ENCODE peak calls at places on chromosomes 5 and 9, in four cellular contexts. T, I, D and W are unnamed samples.

GRCh38 chr5:102691434-102691833 is 63.7 kb upstream of the PAM start:
- DNase-seq in T (no peak), D (no peak), I (no peak), W (no peak)

GRCh38 chr5:147403659-147404640 is 105.9 kb downstream of the DPYSL3 start:
- DNase-seq in I (peak), D (peak), T (no peak), W (no peak)

GRCh38 chr5:177453852-177454396 is 7.3 kb downstream of the PRR7 start:
- DNase-seq in D (no peak), T (no peak), I (no peak), W (no peak)

GRCh38 chr9:127540664-127541041 is 71.4 kb upstream of the STXBP1 start:
- DNase-seq in T (peak), D (no peak), I (no peak), W (no peak)

GRCh38 chr9:73183917-73184861 is 32.5 kb downstream of the ANXA1 start:
- DNase-seq in I (peak), T (peak), D (no peak), W (peak)

GRCh38 chr5:139426222-139426885 is 13.0 kb downstream of the DNAJC18 start:
- DNase-seq in D (no peak), I (no peak), T (no peak), W (no peak)

GRCh38 chr5:164722702-164723101 is 1217.3 kb downstream of the MAT2B start:
- DNase-seq in T (no peak), D (no peak), I (no peak), W (no peak)

GRCh38 chr9:88072831-88073365 is 65.4 kb downstream of the SPATA31C2 start:
- DNase-seq in T (no peak), I (no peak), D (no peak), W (no peak)

GRCh38 chr5:135827965-135828792 is 6.3 kb upstream of the SLC25A48 start:
- DNase-seq in I (no peak), D (no peak), T (no peak), W (no peak)

GRCh38 chr5:82952326-82952725 is 124.9 kb downstream of the TMEM167A start:
- DNase-seq in D (no peak), I (no peak), T (no peak), W (no peak)

GRCh38 chr5:106543330-106543729 is 1127.4 kb downstream of the EFNA5 start:
- DNase-seq in I (no peak), D (no peak), T (no peak), W (no peak)

GRCh38 chr9:35605336-35606137 is 475 bp downstream of the TESK1 start:
- DNase-seq in D (no peak), I (no peak), T (peak), W (no peak)

GRCh38 chr5:1318659-1319251 is 23.9 kb upstream of the TERT start:
- DNase-seq in T (no peak), D (no peak), I (no peak), W (no peak)

DNA sequence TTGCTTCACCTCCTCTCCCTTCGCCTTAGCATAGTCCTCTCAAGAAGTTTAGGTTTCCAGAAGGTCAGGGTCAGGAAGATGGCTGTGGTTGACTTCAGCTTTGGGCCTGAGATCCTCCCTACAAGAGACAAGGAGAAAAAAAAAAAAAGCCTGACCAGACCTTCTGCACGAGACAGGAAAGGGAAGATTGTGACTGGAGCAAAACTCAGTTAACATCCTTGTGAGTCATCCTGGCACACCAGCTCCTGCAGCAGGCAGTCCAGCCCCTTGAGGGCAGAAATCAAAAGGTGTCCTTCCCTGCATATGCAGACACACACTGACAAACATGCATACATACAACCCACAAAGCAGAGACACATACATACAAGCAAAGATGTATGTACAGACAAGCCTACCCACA is 18.0 kb upstream of the ENHO start:
- DNase-seq in T (no peak), I (no peak), D (no peak), W (no peak)
- TF ChIP-seq ATF3 in T (no peak), I (no peak), D (no peak), W (no peak)

GRCh38 chr5:160116991-160117390 is 2.3 kb downstream of the PWWP2A start:
- DNase-seq in D (no peak), T (no peak), I (no peak), W (no peak)
- TF ChIP-seq SRF in D (no peak), T (no peak), I (no peak), W (no peak)

GRCh38 chr5:56612759-56613158 is 202.6 kb upstream of the MAP3K1 start:
- DNase-seq in D (no peak), I (no peak), T (no peak), W (no peak)

GRCh38 chr5:56616454-56617160 is 198.7 kb upstream of the MAP3K1 start:
- DNase-seq in T (no peak), I (no peak), D (no peak), W (no peak)

GRCh38 chr5:56617998-56618397 is 197.4 kb upstream of the MAP3K1 start:
- DNase-seq in I (no peak), D (no peak), T (no peak), W (no peak)

GRCh38 chr5:56612353-56612752 is 203.0 kb upstream of the MAP3K1 start:
- DNase-seq in D (no peak), T (no peak), I (no peak), W (no peak)

DNA sequence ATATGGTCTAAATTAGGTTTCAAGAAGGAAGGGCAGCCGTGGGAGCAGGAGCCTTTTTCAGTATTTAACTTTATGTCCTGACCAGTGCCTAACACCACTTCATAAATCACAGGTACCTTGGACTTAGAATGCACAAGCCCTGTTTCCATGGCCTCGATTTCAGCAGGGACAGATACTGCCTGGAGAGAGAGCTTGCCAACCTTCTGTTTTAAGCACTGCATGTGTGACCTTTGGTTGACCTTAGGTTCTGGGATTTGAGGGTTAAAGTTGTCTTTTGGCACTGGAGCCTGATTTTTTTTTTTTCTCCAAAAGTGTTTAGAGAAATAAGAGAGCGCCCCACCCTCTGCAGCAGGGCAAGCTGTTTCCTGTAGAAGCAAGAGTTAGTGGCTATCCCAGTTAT is 199.6 kb upstream of the MAP3K1 start:
- DNase-seq in D (no peak), T (no peak), I (no peak), W (no peak)
- TF ChIP-seq ATF3 in D (no peak), T (no peak), I (no peak), W (no peak)

DNA sequence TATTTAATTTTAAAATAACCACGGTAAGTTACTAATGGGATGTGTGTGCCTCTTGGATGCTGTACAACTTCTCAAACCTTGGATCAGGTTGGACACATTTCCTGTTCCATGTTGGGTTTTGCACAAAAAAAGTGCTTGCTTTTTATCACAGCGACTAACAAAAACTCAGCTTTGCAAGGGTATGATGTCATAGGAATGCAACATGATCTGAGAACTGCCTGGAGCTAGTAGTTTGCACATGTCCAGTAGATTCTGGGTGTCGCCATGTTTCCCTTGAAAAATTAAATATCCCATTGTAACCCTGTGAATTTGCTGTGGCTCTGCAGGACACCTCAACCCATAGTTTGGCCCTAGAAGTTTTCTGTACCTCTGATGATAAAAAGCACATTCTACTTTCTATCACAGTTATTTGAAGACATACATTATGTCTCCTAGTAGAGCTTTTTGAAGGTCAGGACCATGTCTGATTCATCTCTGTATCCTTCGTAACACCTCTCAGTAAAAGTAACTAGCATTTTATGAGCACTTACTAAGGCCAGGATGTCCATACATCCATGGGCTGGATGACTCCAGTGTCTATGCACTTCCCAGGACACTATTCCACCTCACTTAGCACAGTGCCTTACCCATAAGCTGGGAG is 11.5 kb upstream of the FRMPD1 start:
- DNase-seq in T (no peak), D (no peak), I (no peak), W (no peak)
- TF ChIP-seq SRF in T (no peak), D (no peak), I (no peak), W (no peak)

GRCh38 chr5:91383956-91384300 is 811 bp upstream of the ARRDC3 start:
- DNase-seq in T (no peak), I (no peak), D (peak), W (peak)

GRCh38 chr5:91383027-91383955 is at the start of gene ARRDC3:
- DNase-seq in T (peak), I (peak), D (peak), W (peak)

GRCh38 chr5:91381774-91382492 is 1.2 kb downstream of the ARRDC3 start:
- DNase-seq in I (peak), D (peak), T (peak), W (peak)

GRCh38 chr5:91381134-91381773 is 1.9 kb downstream of the ARRDC3 start:
- DNase-seq in T (no peak), I (no peak), D (no peak), W (no peak)

DNA sequence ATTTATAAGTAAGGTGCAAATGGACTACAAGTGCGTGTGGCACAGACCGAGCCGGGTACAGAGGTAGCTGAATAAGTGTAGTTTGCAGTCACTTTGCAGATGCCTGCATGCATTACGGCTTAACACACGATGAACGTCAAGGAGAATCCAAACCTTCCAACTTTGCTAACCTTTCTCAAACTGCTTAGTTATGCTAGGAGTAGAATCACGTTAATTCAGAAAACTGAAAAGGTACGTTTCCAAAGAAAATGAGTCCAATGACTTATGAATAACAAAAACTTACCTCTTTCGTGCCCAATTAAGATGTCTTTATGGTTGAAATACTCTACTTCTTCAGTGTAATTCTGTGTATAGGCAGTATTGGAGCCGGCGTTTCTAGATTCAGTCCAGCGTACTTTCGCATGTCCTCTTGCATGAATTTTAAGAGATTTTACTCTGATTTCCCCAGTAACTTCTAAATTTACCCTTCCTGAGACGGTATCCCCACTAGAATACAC is 539 bp downstream of the ARRDC3 start:
- DNase-seq in D (peak), I (no peak), T (no peak), W (peak)
- TF ChIP-seq ATF3 in D (no peak), I (no peak), T (no peak), W (no peak)

GRCh38 chr9:121230231-121230630 is 28.6 kb upstream of the RAB14 start:
- DNase-seq in D (no peak), I (no peak), T (no peak), W (no peak)

GRCh38 chr9:121239071-121239470 is 28.9 kb upstream of the GSN start:
- DNase-seq in T (no peak), I (no peak), D (no peak), W (no peak)

GRCh38 chr9:121239851-121240250 is 28.1 kb upstream of the GSN start:
- DNase-seq in D (no peak), I (no peak), T (no peak), W (no peak)

GRCh38 chr9:121235512-121235911 is 32.5 kb upstream of the GSN start:
- DNase-seq in I (no peak), D (no peak), T (peak), W (no peak)

GRCh38 chr9:121233906-121234901 is 32.5 kb upstream of the RAB14 start:
- DNase-seq in I (no peak), T (peak), D (no peak), W (no peak)
- TF ChIP-seq SRF in I (no peak), T (no peak), D (no peak), W (no peak)

GRCh38 chr5:111859031-111859430 is 102.0 kb upstream of the NREP start:
- DNase-seq in I (no peak), D (no peak), T (no peak), W (no peak)
- TF ChIP-seq ATF3 in I (no peak), D (no peak), T (no peak), W (no peak)

DNA sequence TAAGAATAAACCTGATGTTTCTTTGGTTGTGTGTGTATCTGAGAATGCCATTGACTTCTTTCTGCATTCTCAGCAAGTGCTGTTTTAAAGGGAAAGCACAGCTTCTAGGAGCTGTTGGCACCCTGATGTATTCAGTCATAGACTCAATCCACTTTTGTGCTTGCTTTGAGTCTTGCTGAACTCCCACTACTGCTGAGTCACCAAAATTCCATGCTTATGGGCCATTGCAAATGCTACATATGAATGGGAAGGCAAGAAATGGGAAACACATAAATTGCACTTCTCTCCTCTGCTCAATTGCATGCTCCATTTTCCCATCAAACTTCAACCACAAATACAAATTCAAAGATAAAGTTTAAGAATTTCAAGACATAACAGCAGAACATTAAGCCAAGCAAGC is 9.8 kb upstream of the FTMT start:
- DNase-seq in T (no peak), D (no peak), I (no peak), W (no peak)
- TF ChIP-seq SRF in T (no peak), D (no peak), I (no peak), W (no peak)